ENCODE peak calls at places on chromosome 13, in six cellular contexts. A, H, R, I, L and C are unnamed samples.

GRCh38 chr13:102191951-102192461 is 209.8 kb downstream of the FGF14 start:
- DNase-seq in A (no peak), H (no peak), R (peak; percentile 4), I (no peak), L (no peak), C (no peak)

GRCh38 chr13:79393564-79394249 is 12.3 kb downstream of the RBM26 start:
- DNase-seq in A (no peak), H (no peak), R (peak; percentile 83), I (no peak), L (peak; percentile 93), C (peak; percentile 96)

GRCh38 chr13:83620535-83621220 is 261.6 kb downstream of the SLITRK1 start:
- DNase-seq in A (no peak), H (no peak), R (no peak), I (no peak), L (no peak), C (no peak)

GRCh38 chr13:76350399-76350798 is 535.8 kb downstream of the KCTD12 start:
- DNase-seq in A (no peak), H (no peak), R (no peak), I (no peak), L (no peak), C (no peak)

GRCh38 chr13:29849071-29849541 is 1.3 kb downstream of the UBL3 start:
- DNase-seq in A (no peak), H (no peak), R (peak; percentile 52), I (no peak), L (peak; percentile 13), C (peak; percentile 80)

GRCh38 chr13:29702912-29703351 is 107.4 kb upstream of the SLC7A1 start:
- DNase-seq in A (no peak), H (no peak), R (peak; percentile 77), I (no peak), L (no peak), C (peak; percentile 92)

GRCh38 chr13:35855531-35856019 is 275.6 kb downstream of the DCLK1 start:
- DNase-seq in A (peak; percentile 27), H (no peak), R (no peak), I (no peak), L (no peak), C (no peak)

GRCh38 chr13:91154954-91155353 is 192.5 kb upstream of the MIR17HG start:
- DNase-seq in A (no peak), H (no peak), R (no peak), I (no peak), L (no peak), C (peak; percentile 30)

GRCh38 chr13:52892925-52893324 is 44.5 kb upstream of the PCDH8 start:
- DNase-seq in A (no peak), H (no peak), R (no peak), I (no peak), L (no peak), C (no peak)

GRCh38 chr13:82165396-82166174 is 1716.7 kb downstream of the SLITRK1 start:
- DNase-seq in A (no peak), H (no peak), R (no peak), I (no peak), L (no peak), C (no peak)

GRCh38 chr13:57630661-57631606 is 610 bp upstream of the PCDH17 start:
- DNase-seq in A (no peak), H (no peak), R (peak; percentile 50), I (no peak), L (no peak), C (no peak)

GRCh38 chr13:38686635-38687245 is at the start of gene FREM2:
- DNase-seq in A (peak; percentile 3), H (no peak), R (no peak), I (no peak), L (no peak), C (no peak)

GRCh38 chr13:73934215-73934623 is 200.0 kb downstream of the KLF12 start:
- DNase-seq in A (no peak), H (no peak), R (peak; percentile 42), I (no peak), L (no peak), C (no peak)

GRCh38 chr13:96474158-96474606 is 384.3 kb downstream of the HS6ST3 start:
- DNase-seq in A (no peak), H (no peak), R (no peak), I (no peak), L (no peak), C (no peak)

GRCh38 chr13:25375727-25376358 is 4.1 kb downstream of the ATP8A2 start:
- DNase-seq in A (peak; percentile 13), H (peak; percentile 59), R (peak; percentile 51), I (no peak), L (peak; percentile 42), C (peak; percentile 61)

GRCh38 chr13:51148952-51149573 is 38.0 kb upstream of the C13orf42 start:
- DNase-seq in A (no peak), H (no peak), R (peak; percentile 78), I (no peak), L (no peak), C (peak; percentile 44)

GRCh38 chr13:93227906-93228801 is 1.5 kb downstream of the GPC6 start:
- DNase-seq in A (no peak), H (peak; percentile 79), R (no peak), I (no peak), L (peak; percentile 80), C (no peak)

GRCh38 chr13:68170961-68171360 is 940.8 kb upstream of the PCDH9 start:
- DNase-seq in A (no peak), H (no peak), R (no peak), I (no peak), L (no peak), C (no peak)

GRCh38 chr13:41588899-41589298 is 131.5 kb downstream of the RGCC start:
- DNase-seq in A (peak; percentile 35), H (peak; percentile 52), R (peak; percentile 37), I (no peak), L (peak; percentile 50), C (peak; percentile 73)

GRCh38 chr13:104008571-104009435 is 942.6 kb upstream of the SLC10A2 start:
- DNase-seq in A (no peak), H (no peak), R (peak; percentile 92), I (no peak), L (no peak), C (no peak)

GRCh38 chr13:35917252-35917941 is 213.8 kb downstream of the DCLK1 start:
- DNase-seq in A (no peak), H (no peak), R (no peak), I (no peak), L (no peak), C (no peak)

GRCh38 chr13:99303863-99304521 is 3.2 kb downstream of the GPR183 start:
- DNase-seq in A (no peak), H (no peak), R (no peak), I (no peak), L (no peak), C (peak; percentile 67)

GRCh38 chr13:91167706-91168459 is 179.6 kb upstream of the MIR17HG start:
- DNase-seq in A (no peak), H (no peak), R (no peak), I (no peak), L (no peak), C (no peak)

GRCh38 chr13:54402495-54402894 is 1373.9 kb downstream of the OLFM4 start:
- DNase-seq in A (no peak), H (no peak), R (no peak), I (no peak), L (no peak), C (no peak)

GRCh38 chr13:51643882-51644281 is 59.6 kb downstream of the WDFY2 start:
- DNase-seq in A (peak; percentile 11), H (no peak), R (peak; percentile 82), I (no peak), L (peak; percentile 63), C (peak; percentile 70)

GRCh38 chr13:42048323-42048624 is 174 bp upstream of the DGKH start:
- DNase-seq in A (no peak), H (peak; percentile 18), R (no peak), I (no peak), L (no peak), C (no peak)

DNA sequence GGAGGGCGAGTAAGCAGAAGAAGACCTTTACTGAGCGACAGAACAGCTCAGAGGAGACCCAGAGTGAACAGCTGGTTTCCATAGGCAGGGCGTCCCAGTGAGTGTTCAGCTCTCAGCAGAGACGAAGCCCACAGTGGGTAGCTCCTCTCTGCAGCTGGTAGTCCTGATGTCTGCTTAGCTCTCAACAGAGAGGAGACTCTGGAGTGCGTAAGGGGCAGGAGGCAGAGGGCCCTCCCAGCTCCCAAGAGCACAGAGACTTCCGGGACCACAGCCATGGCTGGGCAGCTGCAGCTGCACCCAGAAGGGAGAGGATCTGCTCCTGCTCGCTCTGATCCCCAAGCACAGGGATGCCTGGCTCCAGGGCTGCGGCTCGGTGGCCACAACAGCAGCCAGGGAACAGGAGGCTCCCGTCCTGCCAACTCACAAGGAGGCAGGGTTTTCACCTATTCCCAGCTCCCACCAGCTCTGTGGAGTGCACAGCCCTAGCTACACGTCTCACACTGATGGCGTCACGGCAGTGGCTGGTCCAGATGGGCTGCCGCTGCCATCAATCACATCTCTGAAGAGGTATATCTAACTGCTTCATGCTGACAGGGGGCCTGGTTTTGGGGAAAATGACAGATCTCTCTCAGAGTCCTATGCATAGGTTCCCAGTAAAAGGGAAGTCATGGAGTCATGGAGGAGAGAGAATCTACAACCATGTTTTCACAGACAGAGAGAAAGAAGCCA is 2660.1 kb upstream of the PCDH20 start:
- DNase-seq in A (no peak), H (peak; percentile 64), R (no peak), I (no peak), L (peak; percentile 88), C (no peak)
- TF ChIP-seq MYC in A (no peak), H (no peak), R (no peak), I (no peak), L (peak; percentile 47), C (no peak)

GRCh38 chr13:33490461-33491327 is 205.1 kb upstream of the STARD13 start:
- DNase-seq in A (no peak), H (peak; percentile 8), R (peak; percentile 95), I (no peak), L (no peak), C (no peak)
- TF ChIP-seq MYC in A (no peak), H (no peak), R (no peak), I (no peak), L (no peak), C (no peak)

GRCh38 chr13:26623125-26623524 is 65.6 kb downstream of the WASF3 start:
- DNase-seq in A (no peak), H (no peak), R (no peak), I (no peak), L (no peak), C (peak; percentile 16)

GRCh38 chr13:26624572-26624971 is 67.1 kb downstream of the WASF3 start:
- DNase-seq in A (no peak), H (no peak), R (no peak), I (no peak), L (no peak), C (no peak)

GRCh38 chr13:26629260-26629659 is 71.8 kb downstream of the WASF3 start:
- DNase-seq in A (no peak), H (peak; percentile 6), R (no peak), I (no peak), L (peak; percentile 12), C (peak; percentile 25)

DNA sequence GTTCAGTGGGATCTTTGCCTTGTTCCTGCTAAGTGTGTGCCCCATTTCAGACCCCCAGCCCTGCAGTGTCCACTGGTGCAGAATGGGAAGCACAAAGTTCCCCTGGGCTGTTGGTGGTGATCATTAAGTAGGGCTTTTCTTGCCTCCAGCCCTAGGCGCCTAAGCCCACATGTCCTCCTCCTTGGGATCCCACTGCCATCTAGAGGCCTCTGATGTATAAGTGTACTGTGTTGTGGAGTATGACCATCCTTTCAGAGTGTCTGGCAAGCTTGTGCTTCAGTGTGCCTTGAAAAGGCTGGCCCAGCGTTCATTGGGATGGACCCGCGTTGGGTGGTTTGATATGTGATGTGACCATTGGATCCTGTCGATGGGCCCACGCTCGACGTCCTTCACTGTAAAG is 71.2 kb downstream of the WASF3 start:
- DNase-seq in A (no peak), H (no peak), R (peak; percentile 38), I (no peak), L (peak; percentile 28), C (peak; percentile 40)
- TF ChIP-seq MYC in A (no peak), H (no peak), R (no peak), I (no peak), L (no peak), C (no peak)

GRCh38 chr13:112241288-112241687 is 134.9 kb upstream of the SPACA7 start:
- DNase-seq in A (no peak), H (no peak), R (no peak), I (no peak), L (no peak), C (no peak)
- TF ChIP-seq MYC in A (no peak), H (no peak), R (no peak), I (no peak), L (no peak), C (no peak)